ENCODE peak calls at places on chromosomes 12 and 14, in six cellular contexts. F, X, T, S, U and Z are unnamed samples. For H3K27me3, the result is how much of the 10 kb centered on the place peaks cover.

GRCh38 chr12:126899926-126900792 is 1366.8 kb upstream of the TMEM132C start:
- DNase-seq in F (no peak), X (no peak), T (no peak), S (no peak), U (no peak), Z (no peak)

GRCh38 chr14:77589099-77589498 is 27.3 kb downstream of the SPTLC2 start:
- DNase-seq in F (no peak), X (no peak), T (no peak), S (no peak), U (no peak), Z (no peak)

GRCh38 chr12:4909397-4909733 is 340 bp upstream of the KCNA1 start:
- DNase-seq in F (peak), X (no peak), T (no peak), S (no peak), U (no peak), Z (no peak)

GRCh38 chr14:63901434-63902085 is 48.8 kb downstream of the SYNE2 start:
- DNase-seq in F (peak), X (no peak), T (no peak), S (no peak), U (no peak), Z (no peak)

GRCh38 chr12:93098077-93098476 is 169.0 kb upstream of the EEA1 start:
- DNase-seq in F (peak), X (no peak), T (no peak), S (peak), U (peak), Z (no peak)

GRCh38 chr14:77039285-77040058 is 11.0 kb upstream of the IRF2BPL start:
- DNase-seq in F (peak), X (no peak), T (no peak), S (no peak), U (no peak), Z (no peak)

GRCh38 chr12:113461666-113462065 is 10.0 kb downstream of the LHX5 start:
- DNase-seq in F (peak), X (peak), T (no peak), S (no peak), U (no peak), Z (no peak)

GRCh38 chr12:71157601-71158233 is at the start of gene TSPAN8:
- DNase-seq in F (no peak), X (no peak), T (no peak), S (no peak), U (no peak), Z (no peak)

GRCh38 chr12:88314706-88315105 is 172.6 kb downstream of the TMTC3 start:
- DNase-seq in F (no peak), X (no peak), T (no peak), S (no peak), U (no peak), Z (no peak)

GRCh38 chr12:39620664-39621658 is 1.4 kb upstream of the ABCD2 start:
- DNase-seq in F (no peak), X (no peak), T (no peak), S (peak), U (no peak), Z (no peak)

GRCh38 chr12:89690925-89691324 is 17.7 kb downstream of the ATP2B1 start:
- DNase-seq in F (peak), X (no peak), T (no peak), S (no peak), U (no peak), Z (no peak)

GRCh38 chr12:31246470-31246850 is 79.5 kb downstream of the SINHCAF start:
- DNase-seq in F (peak), X (peak), T (no peak), S (no peak), U (no peak), Z (no peak)

GRCh38 chr14:96264850-96265249 is 8.8 kb downstream of the BDKRB1 start:
- DNase-seq in F (peak), X (no peak), T (no peak), S (no peak), U (no peak), Z (no peak)

GRCh38 chr14:94403312-94403711 is 14.9 kb upstream of the SERPINA1 start:
- DNase-seq in F (no peak), X (no peak), T (no peak), S (no peak), U (no peak), Z (no peak)

GRCh38 chr12:15227004-15227679 is 5.9 kb upstream of the RERG start:
- DNase-seq in F (peak), X (peak), T (no peak), S (no peak), U (no peak), Z (no peak)

GRCh38 chr12:124995200-124995961 is 1.9 kb downstream of the BRI3BP start:
- DNase-seq in F (no peak), X (peak), T (no peak), S (no peak), U (no peak), Z (no peak)

GRCh38 chr12:5889381-5890047 is 55.5 kb downstream of the ANO2 start:
- DNase-seq in F (peak), X (no peak), T (no peak), S (no peak), U (no peak), Z (no peak)

GRCh38 chr12:12008931-12009611 is 61.7 kb upstream of the BCL2L14 start:
- DNase-seq in F (peak), X (no peak), T (no peak), S (peak), U (no peak), Z (peak)

GRCh38 chr12:5945071-5946008 is at the start of gene ANO2:
- DNase-seq in F (peak), X (no peak), T (no peak), S (no peak), U (peak), Z (no peak)

GRCh38 chr12:62711626-62712305 is 223.2 kb downstream of the PPM1H start:
- DNase-seq in F (no peak), X (no peak), T (no peak), S (no peak), U (no peak), Z (no peak)

GRCh38 chr12:50151047-50151687 is 16.0 kb downstream of the CERS5 start:
- DNase-seq in F (peak), X (no peak), T (no peak), S (no peak), U (no peak), Z (no peak)

DNA sequence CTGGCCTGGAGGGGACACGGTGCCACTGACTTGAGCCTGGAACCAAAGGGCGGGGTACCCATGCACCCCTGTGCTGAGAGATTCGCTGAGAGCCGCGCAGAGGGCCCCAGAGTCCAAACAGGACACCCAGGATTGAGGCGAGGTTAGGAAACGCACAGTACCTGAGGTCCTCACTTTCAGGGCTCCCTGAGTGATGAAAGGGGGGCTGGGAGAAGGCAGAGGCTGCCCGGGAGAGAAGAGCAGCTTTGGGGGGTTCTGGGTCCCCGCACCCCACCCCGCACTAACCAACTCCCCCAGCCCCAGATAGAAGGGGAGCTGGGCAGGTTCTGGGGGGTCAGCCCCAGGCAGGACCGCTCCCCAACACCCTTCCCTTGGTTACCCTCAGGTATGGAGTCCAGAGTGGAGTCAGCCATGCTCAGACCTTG is 14.5 kb upstream of the ANKRD9 start:
- DNase-seq in F (no peak), X (no peak), T (no peak), S (no peak), U (no peak), Z (no peak)
- H3K4me3 ChIP-seq in F (peak), X (peak), T (peak), S (peak), U (peak), Z (no peak)

DNA sequence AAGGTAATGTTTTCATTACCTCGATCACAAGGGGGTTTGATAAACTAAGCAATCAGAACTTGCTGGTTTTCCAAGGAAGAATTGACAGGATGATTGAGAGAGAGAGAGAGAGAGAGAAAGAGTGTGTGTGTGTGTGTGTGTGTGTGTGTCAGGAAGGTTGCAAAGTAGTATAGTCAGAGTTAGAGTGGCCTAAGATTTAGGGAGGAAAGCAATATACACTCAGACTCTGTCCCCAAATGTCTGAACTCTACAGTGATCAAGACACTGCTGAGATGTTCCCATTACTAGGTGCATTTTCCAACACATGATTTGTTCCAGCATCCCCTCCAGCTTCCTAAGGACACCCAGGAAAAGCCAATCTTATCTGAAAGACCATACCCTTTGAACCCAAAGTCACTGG is 1074.1 kb downstream of the BCL11B start:
- DNase-seq in F (no peak), X (no peak), T (no peak), S (no peak), U (no peak), Z (no peak)
- H3K27me3 ChIP-seq in F (under half), X (under half), T (under half), S (under half), U (under half), Z (under half)

DNA sequence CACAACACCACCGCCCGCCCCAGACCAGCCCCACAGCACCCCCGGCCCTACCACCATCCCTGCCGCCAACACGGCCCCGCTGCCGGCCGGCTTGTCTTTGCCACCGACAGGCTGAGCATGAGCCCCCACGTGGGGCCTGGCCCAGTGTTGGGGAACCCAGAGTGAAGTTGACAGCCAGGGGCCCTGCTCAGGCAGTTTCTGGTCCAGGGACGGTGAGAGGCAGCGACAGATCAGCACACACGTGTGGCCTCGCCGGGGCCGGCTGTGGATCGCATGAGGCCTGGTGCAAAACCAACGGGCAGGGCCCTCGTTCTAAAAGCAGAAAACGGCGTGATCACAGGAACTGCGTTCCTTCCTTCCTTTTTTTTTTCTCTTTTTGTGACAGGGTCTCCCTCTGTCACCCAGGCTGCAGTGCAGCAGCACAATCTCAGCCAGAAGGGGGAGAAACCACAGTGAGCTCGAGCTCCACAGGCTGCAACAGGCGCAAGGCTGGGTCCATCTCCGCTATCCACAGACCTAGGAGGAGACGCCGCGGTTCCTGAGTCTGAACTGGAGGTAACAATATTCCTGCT is 50.5 kb upstream of the FBRSL1 start:
- DNase-seq in F (no peak), X (no peak), T (no peak), S (no peak), U (no peak), Z (no peak)
- H3K4me3 ChIP-seq in F (no peak), X (no peak), T (no peak), S (no peak), U (no peak), Z (no peak)

GRCh38 chr12:54054442-54055332 is 1.1 kb downstream of the HOXC4 start:
- DNase-seq in F (peak), X (peak), T (peak), S (no peak), U (no peak), Z (no peak)

GRCh38 chr12:54051916-54052744 is 1.5 kb upstream of the HOXC4 start:
- DNase-seq in F (no peak), X (peak), T (peak), S (no peak), U (peak), Z (no peak)

GRCh38 chr12:54052745-54053624 is 650 bp upstream of the HOXC4 start:
- DNase-seq in F (peak), X (no peak), T (peak), S (no peak), U (peak), Z (no peak)

GRCh38 chr12:54055522-54055921 is 1.9 kb downstream of the HOXC4 start:
- DNase-seq in F (no peak), X (no peak), T (no peak), S (no peak), U (no peak), Z (no peak)

GRCh38 chr12:54053625-54054441 is at the start of gene HOXC4:
- DNase-seq in F (peak), X (no peak), T (peak), S (no peak), U (no peak), Z (no peak)
- H3K27me3 ChIP-seq in F (under half), X (half or more), T (under half), S (under half), U (half or more), Z (half or more)

GRCh38 chr12:109461846-109462766 is 15.0 kb downstream of the KCTD10 start:
- DNase-seq in F (peak), X (no peak), T (peak), S (no peak), U (peak), Z (no peak)
- H3K4me3 ChIP-seq in F (peak), X (no peak), T (no peak), S (no peak), U (no peak), Z (no peak)

GRCh38 chr12:53734425-53734824 is 7.2 kb upstream of the CALCOCO1 start:
- DNase-seq in F (no peak), X (no peak), T (no peak), S (no peak), U (no peak), Z (no peak)

GRCh38 chr12:53736602-53737493 is 9.6 kb upstream of the CALCOCO1 start:
- DNase-seq in F (no peak), X (no peak), T (no peak), S (no peak), U (no peak), Z (no peak)

GRCh38 chr12:53733051-53733812 is 6.0 kb upstream of the CALCOCO1 start:
- DNase-seq in F (no peak), X (no peak), T (no peak), S (no peak), U (no peak), Z (no peak)

GRCh38 chr12:53737494-53737808 is 10.2 kb upstream of the CALCOCO1 start:
- DNase-seq in F (no peak), X (no peak), T (no peak), S (no peak), U (no peak), Z (no peak)

DNA sequence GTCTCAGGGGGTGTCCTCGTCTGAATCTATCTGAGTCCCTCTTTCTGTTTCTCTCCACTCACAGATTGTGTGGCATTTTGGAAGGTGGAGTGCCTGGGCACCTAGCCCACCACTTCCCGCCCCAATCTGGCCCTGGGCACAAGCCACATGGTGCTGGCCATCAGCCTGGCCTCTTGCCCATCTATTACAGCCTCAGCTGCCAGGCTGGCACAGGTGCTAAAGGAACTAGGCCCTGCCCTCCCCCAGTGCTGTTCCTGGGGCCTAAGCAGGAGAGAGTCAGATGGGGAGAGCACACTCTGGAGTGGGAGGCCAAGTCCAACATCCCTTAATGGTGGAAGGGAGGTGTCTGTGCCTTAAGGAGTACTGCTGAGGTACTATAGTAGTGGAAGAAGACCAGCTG is 8.3 kb upstream of the CALCOCO1 start:
- DNase-seq in F (no peak), X (no peak), T (no peak), S (no peak), U (no peak), Z (no peak)
- H3K27me3 ChIP-seq in F (under half), X (under half), T (under half), S (under half), U (under half), Z (under half)

GRCh38 chr14:93006484-93007128 is 83.7 kb downstream of the CHGA start:
- DNase-seq in F (no peak), X (no peak), T (no peak), S (no peak), U (no peak), Z (no peak)

GRCh38 chr14:93009471-93010117 is 86.6 kb downstream of the CHGA start:
- DNase-seq in F (peak), X (no peak), T (no peak), S (no peak), U (no peak), Z (no peak)

GRCh38 chr14:93010118-93010475 is 87.1 kb downstream of the CHGA start:
- DNase-seq in F (no peak), X (no peak), T (no peak), S (no peak), U (no peak), Z (no peak)

GRCh38 chr14:93007225-93007997 is 84.5 kb downstream of the CHGA start:
- DNase-seq in F (peak), X (no peak), T (no peak), S (no peak), U (no peak), Z (no peak)

DNA sequence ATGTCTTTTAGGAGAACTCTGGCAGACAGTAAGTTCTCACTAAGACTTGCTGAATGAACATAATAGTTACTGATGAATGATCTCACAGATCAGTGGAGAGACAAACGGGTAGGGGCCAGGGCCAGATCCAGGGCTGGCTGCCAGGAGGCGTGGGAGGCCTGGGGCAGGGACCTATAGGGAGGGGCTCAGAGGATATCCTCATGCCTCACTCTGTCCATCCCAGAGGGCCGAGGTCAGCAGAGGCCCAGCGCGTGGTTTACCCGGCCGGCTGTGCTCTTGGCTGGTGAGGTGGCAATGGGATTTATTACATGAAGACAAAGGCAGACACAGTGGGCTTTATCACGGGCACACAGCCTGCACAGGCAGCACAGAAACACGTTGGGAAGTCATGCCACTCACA is 85.4 kb downstream of the CHGA start:
- DNase-seq in F (peak), X (no peak), T (peak), S (no peak), U (no peak), Z (no peak)
- H3K4me3 ChIP-seq in F (no peak), X (no peak), T (no peak), S (no peak), U (no peak), Z (no peak)

DNA sequence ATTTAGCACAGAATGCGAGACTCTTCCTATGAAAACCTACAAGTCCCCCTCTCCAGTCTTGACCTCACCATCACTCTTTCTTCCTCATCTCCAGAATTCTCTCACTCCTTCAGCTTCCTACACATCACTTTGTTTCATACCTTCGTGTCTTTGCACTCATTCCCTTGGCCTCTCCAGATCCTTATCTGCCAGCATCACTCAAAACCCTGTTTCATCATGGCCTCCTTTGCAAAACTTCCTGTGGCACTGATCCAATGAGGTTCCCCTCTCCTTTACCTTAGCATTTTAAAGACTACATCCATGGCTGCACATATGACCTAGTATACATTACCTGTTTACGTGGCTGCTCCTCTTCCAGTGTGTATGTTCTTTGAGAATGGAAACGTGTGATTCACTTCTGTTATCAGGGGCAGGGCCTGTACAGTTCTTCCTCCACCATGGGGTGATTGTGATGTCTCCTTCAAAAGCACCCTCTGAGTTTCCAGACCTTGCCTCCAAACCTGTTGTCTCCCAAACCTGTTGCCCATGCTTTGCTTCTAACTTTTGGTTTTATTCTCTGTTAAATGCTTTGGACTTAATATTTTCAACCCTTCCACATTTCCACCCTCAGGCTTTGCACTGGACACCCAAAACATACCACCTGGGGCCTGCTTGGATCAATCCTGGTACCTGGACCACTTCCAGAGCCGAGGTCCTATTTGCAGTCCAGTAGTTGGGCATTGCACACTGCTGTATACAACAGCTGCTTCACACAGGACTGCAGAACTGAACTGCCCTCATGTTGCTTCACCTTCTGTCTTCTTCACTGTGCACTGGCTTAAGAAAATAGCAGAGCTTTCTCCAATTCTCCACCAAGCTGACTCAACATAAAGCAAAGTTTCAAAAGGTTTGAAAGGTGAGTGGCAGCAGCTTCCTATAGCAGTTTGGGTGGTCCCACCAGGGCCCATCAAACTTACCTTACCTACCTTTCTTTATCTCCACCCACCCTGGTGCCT is 131.7 kb downstream of the LLPH start:
- DNase-seq in F (no peak), X (no peak), T (no peak), S (no peak), U (no peak), Z (no peak)
- H3K27me3 ChIP-seq in F (under half), X (under half), T (under half), S (under half), U (under half), Z (under half)